ENCODE peak calls at places on chromosomes 3 and 15, in six cellular contexts. One of them, this sample, is unnamed.

GRCh38 chr3:52299815-52300611 is 12.4 kb downstream of the GLYCTK start:
- DNase-seq in foreskin fibroblast: peak
- DNase-seq in A549: no peak
- DNase-seq in brain microvascular endothelial cell: peak
- DNase-seq in IMR-90: peak
- DNase-seq in left lung: peak
- DNase-seq in this sample: no peak

GRCh38 chr3:152193673-152194267 is 75.0 kb upstream of the MBNL1 start:
- DNase-seq in foreskin fibroblast: no peak
- DNase-seq in A549: no peak
- DNase-seq in brain microvascular endothelial cell: no peak
- DNase-seq in IMR-90: no peak
- DNase-seq in left lung: no peak
- DNase-seq in this sample: no peak

GRCh38 chr3:171005648-171006047 is 20.9 kb downstream of the SLC2A2 start:
- DNase-seq in foreskin fibroblast: peak
- DNase-seq in A549: no peak
- DNase-seq in brain microvascular endothelial cell: no peak
- DNase-seq in IMR-90: no peak
- DNase-seq in left lung: no peak
- DNase-seq in this sample: peak

GRCh38 chr15:59686389-59686788 is 2.7 kb downstream of the BNIP2 start:
- DNase-seq in foreskin fibroblast: no peak
- DNase-seq in A549: no peak
- DNase-seq in brain microvascular endothelial cell: no peak
- DNase-seq in IMR-90: no peak
- DNase-seq in left lung: peak
- DNase-seq in this sample: no peak

GRCh38 chr15:74417230-74417629 is 16.5 kb downstream of the SEMA7A start:
- DNase-seq in foreskin fibroblast: peak
- DNase-seq in A549: no peak
- DNase-seq in brain microvascular endothelial cell: peak
- DNase-seq in IMR-90: peak
- DNase-seq in left lung: peak
- DNase-seq in this sample: peak

GRCh38 chr15:101206173-101206572 is 45.7 kb downstream of the CHSY1 start:
- DNase-seq in foreskin fibroblast: peak
- DNase-seq in A549: no peak
- DNase-seq in brain microvascular endothelial cell: peak
- DNase-seq in IMR-90: peak
- DNase-seq in left lung: no peak
- DNase-seq in this sample: peak

GRCh38 chr3:171487382-171487781 is 27.2 kb upstream of the TNIK start:
- DNase-seq in foreskin fibroblast: no peak
- DNase-seq in A549: no peak
- DNase-seq in brain microvascular endothelial cell: no peak
- DNase-seq in IMR-90: no peak
- DNase-seq in left lung: no peak
- DNase-seq in this sample: no peak

GRCh38 chr3:52023860-52024764 is 28.4 kb upstream of the RPL29 start:
- DNase-seq in foreskin fibroblast: no peak
- DNase-seq in A549: no peak
- DNase-seq in brain microvascular endothelial cell: no peak
- DNase-seq in IMR-90: no peak
- DNase-seq in left lung: no peak
- DNase-seq in this sample: no peak

GRCh38 chr15:98666841-98667240 is 18.5 kb downstream of the IGF1R start:
- DNase-seq in foreskin fibroblast: peak
- DNase-seq in A549: no peak
- DNase-seq in brain microvascular endothelial cell: no peak
- DNase-seq in IMR-90: no peak
- DNase-seq in left lung: no peak
- DNase-seq in this sample: peak

GRCh38 chr15:33242669-33243191 is 48.2 kb upstream of the FMN1 start:
- DNase-seq in foreskin fibroblast: no peak
- DNase-seq in A549: no peak
- DNase-seq in brain microvascular endothelial cell: peak
- DNase-seq in IMR-90: no peak
- DNase-seq in left lung: no peak
- DNase-seq in this sample: peak

GRCh38 chr15:77506311-77507150 is 85.8 kb downstream of the HMG20A start:
- DNase-seq in foreskin fibroblast: no peak
- DNase-seq in A549: no peak
- DNase-seq in brain microvascular endothelial cell: no peak
- DNase-seq in IMR-90: no peak
- DNase-seq in left lung: no peak
- DNase-seq in this sample: peak

GRCh38 chr3:31379598-31379997 is 153.1 kb upstream of the STT3B start:
- DNase-seq in foreskin fibroblast: no peak
- DNase-seq in A549: no peak
- DNase-seq in brain microvascular endothelial cell: no peak
- DNase-seq in IMR-90: no peak
- DNase-seq in left lung: no peak
- DNase-seq in this sample: peak

GRCh38 chr3:45861043-45861846 is 19.3 kb upstream of the LZTFL1 start:
- DNase-seq in foreskin fibroblast: no peak
- DNase-seq in A549: no peak
- DNase-seq in brain microvascular endothelial cell: no peak
- DNase-seq in IMR-90: no peak
- DNase-seq in left lung: no peak
- DNase-seq in this sample: no peak

GRCh38 chr15:83118968-83119367 is 11.5 kb downstream of the TM6SF1 start:
- DNase-seq in foreskin fibroblast: no peak
- DNase-seq in A549: no peak
- DNase-seq in brain microvascular endothelial cell: no peak
- DNase-seq in IMR-90: no peak
- DNase-seq in left lung: no peak
- DNase-seq in this sample: no peak

GRCh38 chr3:19190602-19191001 is 42.3 kb downstream of the KCNH8 start:
- DNase-seq in foreskin fibroblast: no peak
- DNase-seq in A549: no peak
- DNase-seq in brain microvascular endothelial cell: no peak
- DNase-seq in IMR-90: no peak
- DNase-seq in left lung: no peak
- DNase-seq in this sample: no peak

GRCh38 chr15:77550275-77551251 is 82.1 kb downstream of the LINGO1 start:
- DNase-seq in foreskin fibroblast: peak
- DNase-seq in A549: no peak
- DNase-seq in brain microvascular endothelial cell: no peak
- DNase-seq in IMR-90: no peak
- DNase-seq in left lung: no peak
- DNase-seq in this sample: no peak

GRCh38 chr3:126556637-126557414 is 1.9 kb downstream of the C3orf22 start:
- DNase-seq in foreskin fibroblast: no peak
- DNase-seq in A549: no peak
- DNase-seq in brain microvascular endothelial cell: no peak
- DNase-seq in IMR-90: no peak
- DNase-seq in left lung: no peak
- DNase-seq in this sample: no peak

GRCh38 chr3:109023656-109024254 is 70.1 kb upstream of the GUCA1C start:
- DNase-seq in foreskin fibroblast: peak
- DNase-seq in A549: peak
- DNase-seq in brain microvascular endothelial cell: peak
- DNase-seq in IMR-90: peak
- DNase-seq in left lung: no peak
- DNase-seq in this sample: peak

GRCh38 chr3:180018588-180018987 is 18.1 kb downstream of the PEX5L start:
- DNase-seq in foreskin fibroblast: no peak
- DNase-seq in A549: no peak
- DNase-seq in brain microvascular endothelial cell: no peak
- DNase-seq in IMR-90: no peak
- DNase-seq in left lung: no peak
- DNase-seq in this sample: no peak

GRCh38 chr3:58063424-58063823 is 55.2 kb downstream of the FLNB start:
- DNase-seq in foreskin fibroblast: peak
- DNase-seq in A549: no peak
- DNase-seq in brain microvascular endothelial cell: peak
- DNase-seq in IMR-90: peak
- DNase-seq in left lung: no peak
- DNase-seq in this sample: peak

GRCh38 chr15:28153492-28154119 is 54.5 kb upstream of the OCA2 start:
- DNase-seq in foreskin fibroblast: no peak
- DNase-seq in A549: no peak
- DNase-seq in brain microvascular endothelial cell: no peak
- DNase-seq in IMR-90: no peak
- DNase-seq in left lung: peak
- DNase-seq in this sample: no peak
- TF ChIP-seq CTCF in foreskin fibroblast: no peak
- TF ChIP-seq CTCF in A549: no peak
- TF ChIP-seq CTCF in brain microvascular endothelial cell: no peak
- TF ChIP-seq CTCF in IMR-90: no peak
- TF ChIP-seq CTCF in left lung: no peak
- TF ChIP-seq CTCF in this sample: no peak

DNA sequence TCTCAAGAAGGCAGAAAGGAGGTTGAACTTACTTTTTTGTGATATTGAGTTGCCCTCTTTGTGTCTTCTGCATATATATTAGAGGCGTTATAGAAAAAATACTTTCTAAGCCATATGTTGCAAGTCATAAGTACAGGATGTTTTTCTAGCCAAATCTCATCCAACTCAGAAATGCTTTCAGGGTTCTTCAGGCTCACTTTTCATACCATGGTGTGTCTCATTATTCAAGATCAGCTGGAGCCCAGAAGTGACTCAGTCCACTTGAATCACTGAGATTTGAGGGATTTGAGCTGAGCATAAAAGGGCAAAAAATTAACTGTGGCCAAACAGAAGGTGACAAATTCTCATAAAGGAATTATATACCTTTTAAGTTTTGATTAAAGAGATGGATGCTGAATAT is 157.3 kb downstream of the WNT5A start:
- DNase-seq in foreskin fibroblast: peak
- DNase-seq in A549: no peak
- DNase-seq in brain microvascular endothelial cell: peak
- DNase-seq in IMR-90: peak
- DNase-seq in left lung: no peak
- DNase-seq in this sample: peak
- H3K4me3 ChIP-seq in foreskin fibroblast: no peak
- H3K4me3 ChIP-seq in A549: no peak
- H3K4me3 ChIP-seq in brain microvascular endothelial cell: no peak
- H3K4me3 ChIP-seq in IMR-90: no peak
- H3K4me3 ChIP-seq in left lung: no peak
- H3K4me3 ChIP-seq in this sample: no peak

DNA sequence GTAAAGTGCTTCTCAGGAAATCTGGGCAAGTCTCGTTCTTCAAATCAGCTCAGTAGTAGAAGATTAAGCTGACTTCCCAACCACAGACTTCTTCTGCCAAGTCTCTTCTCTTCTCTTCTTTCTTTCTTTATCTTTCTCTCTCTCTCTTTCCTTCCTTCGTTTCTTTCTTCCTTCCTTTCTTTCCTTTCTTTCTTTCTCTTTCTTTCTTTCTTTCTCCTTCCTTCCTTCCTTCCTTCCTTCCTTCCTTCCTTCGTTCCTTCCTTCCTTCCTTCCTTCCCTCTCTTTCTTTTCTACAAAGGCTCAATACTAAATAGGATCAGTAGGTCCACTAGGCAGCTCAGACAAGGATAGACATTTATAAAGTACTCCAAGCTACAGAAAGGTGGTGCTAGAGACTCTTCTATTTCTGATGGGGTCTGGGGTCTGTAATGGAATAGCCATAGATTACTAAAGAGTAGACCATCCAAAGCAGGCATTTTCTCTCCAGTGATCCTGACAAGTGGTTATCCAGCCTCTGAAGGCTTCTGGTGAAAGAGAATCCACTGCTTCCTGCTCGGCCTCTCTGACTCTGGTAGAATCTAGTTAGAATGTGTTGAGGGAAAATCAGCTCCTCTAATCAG is 100.8 kb downstream of the TPRG1 start:
- DNase-seq in foreskin fibroblast: no peak
- DNase-seq in A549: peak
- DNase-seq in brain microvascular endothelial cell: no peak
- DNase-seq in IMR-90: no peak
- DNase-seq in left lung: no peak
- DNase-seq in this sample: no peak
- TF ChIP-seq CTCF in foreskin fibroblast: peak
- TF ChIP-seq CTCF in A549: peak
- TF ChIP-seq CTCF in brain microvascular endothelial cell: peak
- TF ChIP-seq CTCF in IMR-90: no peak
- TF ChIP-seq CTCF in left lung: no peak
- TF ChIP-seq CTCF in this sample: peak

GRCh38 chr15:52021128-52021671 is 2.2 kb downstream of the MAPK6 start:
- DNase-seq in foreskin fibroblast: peak
- DNase-seq in A549: peak
- DNase-seq in brain microvascular endothelial cell: peak
- DNase-seq in IMR-90: peak
- DNase-seq in left lung: no peak
- DNase-seq in this sample: peak
- H3K4me3 ChIP-seq in foreskin fibroblast: peak
- H3K4me3 ChIP-seq in A549: peak
- H3K4me3 ChIP-seq in brain microvascular endothelial cell: peak
- H3K4me3 ChIP-seq in IMR-90: peak
- H3K4me3 ChIP-seq in left lung: peak
- H3K4me3 ChIP-seq in this sample: peak

GRCh38 chr3:128845119-128845518 is 34.3 kb upstream of the ACAD9 start:
- DNase-seq in foreskin fibroblast: no peak
- DNase-seq in A549: no peak
- DNase-seq in brain microvascular endothelial cell: no peak
- DNase-seq in IMR-90: no peak
- DNase-seq in left lung: peak
- DNase-seq in this sample: no peak
- TF ChIP-seq CTCF in foreskin fibroblast: peak
- TF ChIP-seq CTCF in A549: no peak
- TF ChIP-seq CTCF in brain microvascular endothelial cell: peak
- TF ChIP-seq CTCF in IMR-90: no peak
- TF ChIP-seq CTCF in left lung: no peak
- TF ChIP-seq CTCF in this sample: no peak

GRCh38 chr3:186413615-186414415 is 51.8 kb upstream of the DGKG start:
- DNase-seq in foreskin fibroblast: peak
- DNase-seq in A549: no peak
- DNase-seq in brain microvascular endothelial cell: no peak
- DNase-seq in IMR-90: no peak
- DNase-seq in left lung: no peak
- DNase-seq in this sample: peak
- H3K4me3 ChIP-seq in foreskin fibroblast: peak
- H3K4me3 ChIP-seq in A549: peak
- H3K4me3 ChIP-seq in brain microvascular endothelial cell: peak
- H3K4me3 ChIP-seq in IMR-90: no peak
- H3K4me3 ChIP-seq in left lung: peak
- H3K4me3 ChIP-seq in this sample: peak

GRCh38 chr3:61560452-61561373 is 658 bp upstream of the PTPRG start:
- DNase-seq in foreskin fibroblast: peak
- DNase-seq in A549: peak
- DNase-seq in brain microvascular endothelial cell: peak
- DNase-seq in IMR-90: peak
- DNase-seq in left lung: peak
- DNase-seq in this sample: peak
- TF ChIP-seq CTCF in foreskin fibroblast: peak
- TF ChIP-seq CTCF in A549: no peak
- TF ChIP-seq CTCF in brain microvascular endothelial cell: peak
- TF ChIP-seq CTCF in IMR-90: no peak
- TF ChIP-seq CTCF in left lung: no peak
- TF ChIP-seq CTCF in this sample: no peak

GRCh38 chr3:195250473-195251251 is 20.3 kb downstream of the XXYLT1 start:
- DNase-seq in foreskin fibroblast: peak
- DNase-seq in A549: no peak
- DNase-seq in brain microvascular endothelial cell: peak
- DNase-seq in IMR-90: no peak
- DNase-seq in left lung: peak
- DNase-seq in this sample: peak
- H3K4me3 ChIP-seq in foreskin fibroblast: no peak
- H3K4me3 ChIP-seq in A549: no peak
- H3K4me3 ChIP-seq in brain microvascular endothelial cell: no peak
- H3K4me3 ChIP-seq in IMR-90: no peak
- H3K4me3 ChIP-seq in left lung: no peak
- H3K4me3 ChIP-seq in this sample: no peak

This sample was measured in fibroblast of mammary gland.